ENCODE peak calls at places on chromosome 16, in eight cellular contexts. R is left ventricle myocardium inferior, V is Karpas-422, S is hepatocyte, D is small intestine, M is upper lobe of right lung, H is gastrocnemius medialis, G is kidney. K is an unnamed sample.

GRCh38 chr16:17354121-17354750 is 116.5 kb downstream of the XYLT1 start:
- DNase-seq in R (no peak), V (peak; percentile 91), S (no peak), D (no peak), M (no peak), H (no peak), G (peak; percentile 16), K (no peak)

GRCh38 chr16:48277158-48277557 is 29.8 kb upstream of the ABCC11 start:
- DNase-seq in R (no peak), V (no peak), S (no peak), D (peak; percentile 20), M (no peak), H (no peak), G (peak; percentile 48), K (no peak)

GRCh38 chr16:14628806-14629611 is 1.1 kb downstream of the PARN start:
- DNase-seq in R (no peak), V (peak; percentile 59), S (no peak), D (no peak), M (no peak), H (no peak), G (no peak), K (peak; percentile 30)

GRCh38 chr16:50593410-50594139 is 45.4 kb downstream of the NKD1 start:
- DNase-seq in R (no peak), V (no peak), S (no peak), D (no peak), M (no peak), H (no peak), G (no peak), K (no peak)

GRCh38 chr16:2692251-2692947 is 10.1 kb downstream of the KCTD5 start:
- DNase-seq in R (peak; percentile 49), V (no peak), S (no peak), D (no peak), M (no peak), H (peak; percentile 84), G (peak; percentile 62), K (no peak)

GRCh38 chr16:49592507-49593422 is 219.2 kb downstream of the C16orf78 start:
- DNase-seq in R (no peak), V (peak; percentile 76), S (peak; percentile 41), D (peak; percentile 17), M (no peak), H (no peak), G (no peak), K (peak; percentile 61)

GRCh38 chr16:11254913-11255736 is 879 bp downstream of the SOCS1 start:
- DNase-seq in R (peak; percentile 33), V (peak; percentile 84), S (peak; percentile 82), D (peak; percentile 47), M (peak; percentile 80), H (peak; percentile 26), G (peak; percentile 85), K (peak; percentile 85)

GRCh38 chr16:69486724-69487123 is 62.3 kb downstream of the CYB5B start:
- DNase-seq in R (no peak), V (no peak), S (no peak), D (no peak), M (no peak), H (no peak), G (no peak), K (no peak)

GRCh38 chr16:66678314-66678713 is 18.2 kb downstream of the CMTM4 start:
- DNase-seq in R (no peak), V (no peak), S (no peak), D (no peak), M (no peak), H (no peak), G (no peak), K (no peak)

GRCh38 chr16:83913234-83913633 is 14.3 kb downstream of the MLYCD start:
- DNase-seq in R (peak; percentile 85), V (no peak), S (no peak), D (no peak), M (no peak), H (peak; percentile 94), G (no peak), K (no peak)

GRCh38 chr16:68086860-68087268 is 1.7 kb downstream of the NFATC3 start:
- DNase-seq in R (no peak), V (no peak), S (no peak), D (no peak), M (no peak), H (no peak), G (no peak), K (no peak)

GRCh38 chr16:69726313-69727060 is at the start of gene NQO1:
- DNase-seq in R (peak; percentile 94), V (peak; percentile 97), S (peak; percentile 95), D (peak; percentile 96), M (peak; percentile 97), H (peak; percentile 87), G (peak; percentile 97), K (peak; percentile 90)

GRCh38 chr16:27436921-27437650 is 35.1 kb downstream of the IL21R start:
- DNase-seq in R (no peak), V (no peak), S (no peak), D (no peak), M (peak; percentile 8), H (no peak), G (no peak), K (no peak)

GRCh38 chr16:48350716-48351115 is 34.5 kb downstream of the SIAH1 start:
- DNase-seq in R (no peak), V (no peak), S (peak; percentile 10), D (no peak), M (no peak), H (no peak), G (no peak), K (no peak)

GRCh38 chr16:4392382-4393242 is 21.0 kb downstream of the VASN start:
- DNase-seq in R (peak; percentile 27), V (no peak), S (peak; percentile 82), D (no peak), M (no peak), H (no peak), G (peak; percentile 90), K (no peak)

GRCh38 chr16:50835358-50836060 is 93.6 kb downstream of the CYLD start:
- DNase-seq in R (no peak), V (no peak), S (no peak), D (no peak), M (no peak), H (no peak), G (no peak), K (no peak)

GRCh38 chr16:82641336-82641984 is 14.7 kb downstream of the CDH13 start:
- DNase-seq in R (no peak), V (peak; percentile 72), S (no peak), D (no peak), M (no peak), H (no peak), G (no peak), K (peak; percentile 12)

DNA sequence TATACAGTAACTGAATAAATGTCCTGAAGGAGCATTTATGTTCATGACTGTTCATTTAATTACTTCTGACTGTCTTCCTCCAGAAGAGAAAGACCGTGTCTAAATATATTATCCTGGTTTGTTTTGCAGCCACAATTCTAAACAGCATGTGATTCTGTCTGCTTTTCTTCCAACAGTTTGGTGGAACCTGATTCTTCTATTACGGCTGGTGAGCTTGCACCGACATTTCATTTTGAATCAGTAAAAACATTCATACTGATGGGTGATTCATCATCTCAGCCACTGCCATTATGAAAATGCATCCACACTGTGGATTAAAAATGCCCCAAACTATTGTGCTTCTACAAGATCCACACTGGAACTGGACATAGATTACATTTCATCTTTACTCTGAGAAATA is 16.9 kb downstream of the KNOP1 start:
- DNase-seq in R (no peak), V (no peak), S (no peak), D (no peak), M (no peak), H (no peak), G (no peak), K (no peak)
- H3K4me1 ChIP-seq in R (peaks cover 75% of the 10 kb centered on the region), V (no peaks in the 10 kb centered on the region), S (peaks cover 16% of the 10 kb centered on the region), D (peaks cover 2% of the 10 kb centered on the region), M (peaks cover 58% of the 10 kb centered on the region), H (peaks cover 32% of the 10 kb centered on the region), G (peaks cover 17% of the 10 kb centered on the region), K (no peaks in the 10 kb centered on the region)

DNA sequence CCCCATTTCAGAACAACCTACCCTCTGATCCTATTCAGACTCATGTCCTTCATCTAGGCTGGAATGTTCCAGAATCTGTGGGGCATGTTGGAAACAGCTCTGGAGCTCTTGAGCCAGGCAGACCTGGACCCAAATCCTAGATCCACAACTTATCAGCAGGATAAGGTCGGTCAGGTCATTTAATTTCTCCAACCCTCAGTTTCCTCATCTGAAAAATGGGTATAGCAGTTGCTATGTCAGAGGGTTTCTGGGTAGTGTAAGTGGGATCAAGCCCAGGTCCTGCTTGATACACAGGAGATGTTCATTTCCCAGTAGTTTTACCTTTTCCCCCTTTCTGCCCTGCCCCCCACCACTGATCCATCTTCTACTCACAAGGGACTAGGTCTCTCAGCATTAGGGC is 12.0 kb downstream of the SLC6A2 start:
- DNase-seq in R (no peak), V (no peak), S (no peak), D (no peak), M (no peak), H (no peak), G (no peak), K (no peak)
- H3K4me1 ChIP-seq in R (peaks cover 12% of the 10 kb centered on the region), V (peaks cover 7% of the 10 kb centered on the region), S (peaks cover 4% of the 10 kb centered on the region), D (no peaks in the 10 kb centered on the region), M (no peaks in the 10 kb centered on the region), H (peaks cover 4% of the 10 kb centered on the region), G (no peaks in the 10 kb centered on the region), K (no peaks in the 10 kb centered on the region)

DNA sequence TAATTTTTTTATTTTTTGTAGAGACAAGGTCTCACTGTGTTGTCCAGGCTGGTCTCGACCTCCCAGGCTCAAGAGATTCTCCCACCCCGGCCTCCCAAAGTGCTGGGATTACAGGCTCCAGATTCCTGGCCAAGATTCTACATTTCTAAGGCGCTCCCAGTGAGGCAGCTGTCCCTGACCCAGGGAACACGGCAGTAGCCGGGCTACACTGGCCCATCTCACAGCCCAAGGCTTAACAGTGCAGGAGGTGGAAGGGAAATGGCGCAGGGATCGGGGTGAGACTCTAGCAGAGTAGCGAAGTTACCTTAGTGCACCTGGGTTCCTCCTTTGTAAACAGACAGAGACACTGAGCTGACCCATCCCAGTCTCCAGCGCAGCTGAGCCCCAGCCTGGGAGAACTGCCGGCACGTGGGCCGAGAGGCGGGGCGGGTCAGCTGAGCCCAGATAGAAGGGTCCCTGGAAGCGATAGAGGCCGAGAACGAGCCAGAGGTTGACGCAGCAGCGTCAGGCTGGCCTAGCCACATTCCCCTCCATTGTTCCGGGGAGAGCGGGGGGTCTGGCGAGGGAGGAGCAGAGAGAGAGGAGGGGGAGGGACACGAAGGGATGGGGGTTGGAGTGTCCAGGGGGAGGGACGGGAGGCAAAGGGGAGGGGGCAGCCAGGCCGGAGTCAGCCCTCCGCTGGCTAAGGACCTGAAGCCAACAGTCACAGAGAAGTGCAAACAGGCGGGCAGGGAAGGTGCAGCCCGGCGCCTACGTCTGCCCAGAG is 2.5 kb downstream of the CARHSP1 start:
- DNase-seq in R (peak; percentile 62), V (no peak), S (peak; percentile 77), D (peak; percentile 29), M (no peak), H (no peak), G (peak; percentile 87), K (no peak)
- H3K4me1 ChIP-seq in R (peaks cover 81% of the 10 kb centered on the region), V (peaks cover 56% of the 10 kb centered on the region), S (peaks cover 62% of the 10 kb centered on the region), D (peaks cover 13% of the 10 kb centered on the region), M (peaks cover 47% of the 10 kb centered on the region), H (peaks cover 39% of the 10 kb centered on the region), G (peaks cover 32% of the 10 kb centered on the region), K (peaks cover 61% of the 10 kb centered on the region)

GRCh38 chr16:30183961-30184429 is 593 bp downstream of the CORO1A start:
- DNase-seq in R (peak; percentile 24), V (peak; percentile 96), S (no peak), D (peak; percentile 71), M (peak; percentile 69), H (peak; percentile 21), G (peak; percentile 83), K (peak; percentile 88)
- H3K4me1 ChIP-seq in R (peaks cover 26% of the 10 kb centered on the region), V (peaks cover 37% of the 10 kb centered on the region), S (no peaks in the 10 kb centered on the region), D (no peaks in the 10 kb centered on the region), M (peaks cover 10% of the 10 kb centered on the region), H (peaks cover 7% of the 10 kb centered on the region), G (no peaks in the 10 kb centered on the region), K (peaks cover 42% of the 10 kb centered on the region)